ENCODE peak calls at places on chromosomes 5 and 9, in six cellular contexts. K, J, I, R, C and W are unnamed samples.

GRCh38 chr9:22469928-22470544 is 23.4 kb downstream of the DMRTA1 start:
- DNase-seq in K (peak; percentile 49), J (peak; percentile 17), I (no peak), R (peak; percentile 36), C (peak; percentile 21), W (no peak)

GRCh38 chr5:148499461-148499860 is 115.7 kb downstream of the FBXO38 start:
- DNase-seq in K (no peak), J (no peak), I (no peak), R (peak; percentile 11), C (no peak), W (no peak)

GRCh38 chr9:128049788-128050187 is 17.3 kb downstream of the NAIF1 start:
- DNase-seq in K (no peak), J (no peak), I (no peak), R (no peak), C (no peak), W (no peak)

GRCh38 chr5:80231243-80231642 is 24.6 kb downstream of the SERINC5 start:
- DNase-seq in K (peak; percentile 85), J (peak; percentile 83), I (no peak), R (peak; percentile 81), C (no peak), W (no peak)

GRCh38 chr9:135480071-135480941 is 724 bp downstream of the PPP1R26 start:
- DNase-seq in K (no peak), J (no peak), I (no peak), R (peak; percentile 20), C (no peak), W (peak; percentile 36)

GRCh38 chr5:32325067-32325466 is 12.3 kb upstream of the MTMR12 start:
- DNase-seq in K (peak; percentile 12), J (no peak), I (no peak), R (no peak), C (no peak), W (peak; percentile 49)

GRCh38 chr5:66122379-66123034 is 21.6 kb upstream of the SREK1 start:
- DNase-seq in K (no peak), J (no peak), I (no peak), R (peak; percentile 8), C (no peak), W (no peak)

GRCh38 chr5:178563621-178564020 is 26.6 kb downstream of the COL23A1 start:
- DNase-seq in K (no peak), J (no peak), I (no peak), R (no peak), C (no peak), W (no peak)

GRCh38 chr9:128349125-128349524 is 8.8 kb downstream of the SLC27A4 start:
- DNase-seq in K (no peak), J (no peak), I (no peak), R (no peak), C (no peak), W (no peak)

DNA sequence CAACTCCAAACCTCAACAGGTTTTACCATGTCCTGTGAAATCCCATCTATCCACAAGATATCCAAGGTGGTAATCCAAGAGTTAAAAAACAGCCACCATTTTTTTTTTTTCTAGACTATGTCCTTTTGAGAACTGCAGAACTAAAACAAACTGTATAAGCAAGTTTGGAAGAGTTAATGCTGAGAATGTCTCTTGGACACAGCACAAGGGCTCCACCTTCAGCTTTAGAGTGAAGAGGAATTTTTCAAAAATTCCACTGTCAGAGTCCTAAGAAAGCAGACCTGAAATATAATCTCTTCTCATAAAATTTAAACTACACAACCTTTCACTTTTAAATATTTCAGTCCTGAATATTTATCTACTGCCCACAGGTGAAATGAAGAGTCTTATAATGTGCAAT is 167.8 kb upstream of the CCNG1 start:
- DNase-seq in K (peak; percentile 44), J (no peak), I (no peak), R (no peak), C (no peak), W (no peak)
- TF ChIP-seq CTCF in K (peak; percentile 18), J (no peak), I (no peak), R (no peak), C (peak; percentile 57), W (peak; percentile 45)

GRCh38 chr5:11890777-11891176 is 13.5 kb downstream of the CTNND2 start:
- DNase-seq in K (no peak), J (no peak), I (no peak), R (no peak), C (no peak), W (no peak)
- TF ChIP-seq CTCF in K (no peak), J (no peak), I (no peak), R (no peak), C (peak; percentile 14), W (no peak)

GRCh38 chr9:75200892-75201470 is 112.7 kb downstream of the OSTF1 start:
- DNase-seq in K (peak; percentile 61), J (peak; percentile 34), I (no peak), R (peak; percentile 25), C (no peak), W (peak; percentile 31)
- TF ChIP-seq CTCF in K (peak; percentile 50), J (peak; percentile 88), I (peak; percentile 69), R (peak; percentile 43), C (peak; percentile 79), W (peak; percentile 58)

GRCh38 chr9:121610638-121610953 is 40.8 kb upstream of the DAB2IP start:
- DNase-seq in K (no peak), J (no peak), I (no peak), R (no peak), C (no peak), W (no peak)
- TF ChIP-seq CTCF in K (no peak), J (no peak), I (no peak), R (no peak), C (no peak), W (no peak)